ENCODE peak calls at places on chromosomes 1 and 21, in seven cellular contexts. N is kidney glomerular epithelial cell; B is NCI-H510A; J is naive thymus-derived CD8-positive, alpha-beta T cell; H is mucosa of gallbladder; A is pons; W is astrocyte of the spinal cord. T is an unnamed sample.

GRCh38 chr1:203839081-203839480 is 22.3 kb upstream of the SNRPE start:
- DNase-seq in N (no peak), B (no peak), J (no peak), H (no peak), A (no peak), W (peak), T (no peak)

GRCh38 chr1:32791881-32792280 is 25.3 kb downstream of the YARS1 start:
- DNase-seq in N (no peak), B (no peak), J (no peak), H (no peak), A (no peak), W (no peak), T (no peak)

GRCh38 chr21:15015622-15016471 is 49.0 kb downstream of the NRIP1 start:
- DNase-seq in N (peak), B (no peak), J (no peak), H (no peak), A (no peak), W (peak), T (peak)

GRCh38 chr1:207698822-207699483 is 52.9 kb upstream of the CD46 start:
- DNase-seq in N (peak), B (peak), J (peak), H (peak), A (peak), W (peak), T (peak)

GRCh38 chr1:32250893-32251716 is at the start of gene LCK:
- DNase-seq in N (no peak), B (no peak), J (peak), H (no peak), A (no peak), W (no peak), T (no peak)

GRCh38 chr1:125086611-125087010 is 3901.8 kb downstream of the SRGAP2C start:
- DNase-seq in N (no peak), B (no peak), J (no peak), H (no peak), A (no peak), W (no peak), T (no peak)

GRCh38 chr1:117232551-117232950 is 21.8 kb upstream of the VTCN1 start:
- DNase-seq in N (no peak), B (no peak), J (no peak), H (no peak), A (no peak), W (no peak), T (no peak)

GRCh38 chr1:200483491-200484143 is 73.8 kb upstream of the ZNF281 start:
- DNase-seq in N (peak), B (no peak), J (no peak), H (peak), A (no peak), W (peak), T (peak)

GRCh38 chr1:21339402-21340229 is 49.4 kb upstream of the ECE1 start:
- DNase-seq in N (no peak), B (no peak), J (no peak), H (no peak), A (no peak), W (no peak), T (no peak)

GRCh38 chr1:60963167-60963909 is 119.0 kb upstream of the NFIA start:
- DNase-seq in N (peak), B (no peak), J (no peak), H (no peak), A (no peak), W (peak), T (peak)

GRCh38 chr1:53934170-53934765 is 11.2 kb downstream of the IFT25 start:
- DNase-seq in N (no peak), B (no peak), J (no peak), H (no peak), A (no peak), W (no peak), T (no peak)

GRCh38 chr1:38178236-38178635 is 131.6 kb upstream of the POU3F1 start:
- DNase-seq in N (no peak), B (peak), J (no peak), H (no peak), A (no peak), W (no peak), T (no peak)

GRCh38 chr21:42939581-42940413 is 14.4 kb upstream of the ERVH48-1 start:
- DNase-seq in N (peak), B (no peak), J (no peak), H (peak), A (peak), W (peak), T (peak)

GRCh38 chr1:205772607-205773032 is 2.7 kb downstream of the RAB29 start:
- DNase-seq in N (no peak), B (no peak), J (no peak), H (no peak), A (no peak), W (no peak), T (no peak)

GRCh38 chr1:199641531-199641930 is 386.0 kb upstream of the NR5A2 start:
- DNase-seq in N (no peak), B (no peak), J (no peak), H (no peak), A (no peak), W (no peak), T (no peak)

GRCh38 chr1:161260939-161261858 is 2.7 kb downstream of the PCP4L1 start:
- DNase-seq in N (no peak), B (no peak), J (no peak), H (no peak), A (no peak), W (no peak), T (no peak)